ENCODE peak calls at places on chromosomes 16 and 17, in eight cellular contexts. V is CD4-positive, alpha-beta memory T cell; M is heart left ventricle; I is aorta; P is left ventricle myocardium inferior; C is tibial artery; A is astrocyte; Y is psoas muscle. X is an unnamed sample.

GRCh38 chr17:57068222-57068658 is 16.8 kb upstream of the AKAP1 start:
- DNase-seq in V (no peak), M (no peak), I (no peak), P (no peak), C (no peak), A (no peak), Y (no peak), X (no peak)

GRCh38 chr17:6910987-6911603 is 79.6 kb upstream of the TEKT1 start:
- DNase-seq in V (peak), M (no peak), I (no peak), P (no peak), C (no peak), A (peak), Y (no peak), X (no peak)

GRCh38 chr16:31477220-31478216 is 5.4 kb upstream of the SLC5A2 start:
- DNase-seq in V (no peak), M (no peak), I (no peak), P (no peak), C (no peak), A (no peak), Y (no peak), X (peak)

GRCh38 chr16:1356061-1356900 is 4.5 kb downstream of the GNPTG start:
- DNase-seq in V (no peak), M (no peak), I (no peak), P (no peak), C (no peak), A (no peak), Y (no peak), X (no peak)

GRCh38 chr16:56950455-56950854 is 11.3 kb upstream of the CETP start:
- DNase-seq in V (no peak), M (no peak), I (no peak), P (no peak), C (no peak), A (no peak), Y (no peak), X (no peak)

GRCh38 chr17:73773702-73774101 is 129.5 kb upstream of the SDK2 start:
- DNase-seq in V (no peak), M (no peak), I (no peak), P (no peak), C (no peak), A (no peak), Y (no peak), X (no peak)

GRCh38 chr16:58000706-58001676 is at the start of gene USB1:
- DNase-seq in V (peak), M (peak), I (peak), P (peak), C (peak), A (peak), Y (peak), X (peak)

GRCh38 chr16:49698931-49699715 is 156.8 kb downstream of the ZNF423 start:
- DNase-seq in V (no peak), M (peak), I (peak), P (peak), C (peak), A (peak), Y (peak), X (no peak)

GRCh38 chr16:53864819-53865491 is 161.0 kb downstream of the FTO start:
- DNase-seq in V (no peak), M (no peak), I (no peak), P (no peak), C (no peak), A (peak), Y (no peak), X (no peak)

GRCh38 chr17:49968380-49969133 is 433 bp upstream of the DLX4 start:
- DNase-seq in V (peak), M (peak), I (peak), P (peak), C (no peak), A (peak), Y (peak), X (no peak)

GRCh38 chr16:24357511-24357910 is 101.4 kb downstream of the CACNG3 start:
- DNase-seq in V (no peak), M (no peak), I (no peak), P (no peak), C (no peak), A (no peak), Y (no peak), X (no peak)

GRCh38 chr16:24360936-24361335 is 104.8 kb downstream of the CACNG3 start:
- DNase-seq in V (no peak), M (no peak), I (no peak), P (no peak), C (no peak), A (no peak), Y (no peak), X (no peak)

GRCh38 chr16:24364596-24364995 is 108.5 kb downstream of the CACNG3 start:
- DNase-seq in V (no peak), M (no peak), I (no peak), P (no peak), C (no peak), A (no peak), Y (no peak), X (no peak)

GRCh38 chr16:24358117-24358516 is 102.0 kb downstream of the CACNG3 start:
- DNase-seq in V (no peak), M (no peak), I (no peak), P (no peak), C (no peak), A (no peak), Y (no peak), X (no peak)

GRCh38 chr16:24359490-24359889 is 103.4 kb downstream of the CACNG3 start:
- DNase-seq in V (no peak), M (no peak), I (no peak), P (no peak), C (no peak), A (no peak), Y (no peak), X (no peak)
- H3K27ac ChIP-seq in V (no peak), M (no peak), I (no peak), P (no peak), C (no peak), A (no peak), Y (no peak), X (no peak)

DNA sequence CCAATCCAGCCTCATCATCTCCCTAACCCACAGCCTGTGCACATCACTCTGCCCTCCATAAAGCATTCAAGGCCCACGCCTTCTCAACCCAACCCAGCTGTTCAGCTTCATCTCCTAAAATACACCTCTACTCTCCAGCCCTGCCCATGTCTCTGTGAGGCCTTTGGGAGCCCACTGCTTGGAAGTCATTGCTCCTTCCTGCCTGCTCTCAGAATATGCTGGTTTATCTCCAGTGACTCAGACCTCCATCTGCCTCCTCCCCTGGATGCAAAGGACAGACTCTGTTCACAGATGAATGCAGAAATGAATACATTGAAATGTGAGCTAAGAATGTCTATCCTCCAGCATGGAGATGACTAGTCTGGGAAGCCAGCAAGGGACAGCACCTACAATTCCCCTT is 19.0 kb downstream of the KCNG4 start:
- DNase-seq in V (no peak), M (no peak), I (no peak), P (no peak), C (no peak), A (peak), Y (no peak), X (no peak)
- H3K27ac ChIP-seq in V (no peak), M (no peak), I (no peak), P (no peak), C (no peak), A (no peak), Y (no peak), X (no peak)

DNA sequence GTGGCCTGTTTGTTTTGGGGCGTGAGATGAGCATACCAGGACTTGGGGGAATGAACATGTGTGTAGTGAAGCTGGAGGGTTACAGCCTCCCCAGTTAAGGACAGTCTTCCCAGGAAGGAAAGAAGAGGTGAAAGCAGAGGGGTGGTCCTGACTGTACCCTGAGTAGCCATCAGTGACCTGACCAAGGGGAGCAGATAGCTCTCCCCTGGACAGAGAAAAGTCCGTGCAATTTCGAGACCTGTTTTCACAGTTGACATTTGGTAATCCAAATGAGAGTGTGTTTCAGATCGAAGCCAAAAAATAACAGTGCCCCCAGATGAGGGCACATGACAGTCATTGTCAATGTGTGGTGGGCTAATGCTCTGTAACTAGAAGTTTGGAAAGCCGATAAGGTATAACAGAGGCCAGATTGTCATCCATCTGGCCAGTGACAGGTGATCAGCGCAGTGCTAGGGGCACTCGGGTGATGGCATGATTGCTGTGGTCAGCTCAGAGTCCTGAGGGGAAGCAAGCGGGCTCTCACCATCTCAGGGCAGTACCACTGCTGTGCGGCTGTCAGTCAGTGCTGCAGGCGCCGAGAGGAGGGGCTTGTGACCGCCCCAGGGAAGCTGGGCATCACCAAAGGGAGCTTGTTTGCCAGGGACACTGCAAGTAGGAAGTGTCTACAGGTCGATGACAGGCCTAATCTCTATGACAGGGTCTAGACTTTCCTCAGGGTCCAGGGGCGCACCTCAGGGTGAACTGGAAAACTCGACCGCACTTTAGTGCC is 1.1 kb upstream of the NME2 start:
- DNase-seq in V (no peak), M (peak), I (peak), P (no peak), C (no peak), A (no peak), Y (no peak), X (no peak)
- H3K27ac ChIP-seq in V (peak), M (peak), I (peak), P (peak), C (peak), A (peak), Y (peak), X (peak)

DNA sequence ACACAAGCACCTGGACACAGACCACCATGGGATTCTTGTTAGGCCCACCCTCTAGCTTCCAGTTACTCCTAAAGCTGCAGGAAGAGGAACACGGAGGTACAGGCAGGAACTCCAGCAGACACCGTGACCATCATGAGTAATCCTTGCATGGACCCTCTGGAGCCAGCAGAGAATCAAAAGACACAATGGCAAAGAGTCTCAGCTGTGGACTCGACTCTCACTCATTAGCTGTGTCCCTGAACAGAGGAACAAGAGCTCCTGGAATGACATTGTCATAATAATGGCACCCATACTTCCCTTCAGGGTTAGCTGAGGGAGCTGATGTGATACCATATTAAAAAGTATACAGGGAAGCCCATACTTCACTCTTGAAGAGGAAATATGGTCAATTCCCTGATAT is 176.3 kb upstream of the ASIC2 start:
- DNase-seq in V (no peak), M (no peak), I (no peak), P (no peak), C (no peak), A (no peak), Y (no peak), X (no peak)
- H3K27ac ChIP-seq in V (no peak), M (no peak), I (no peak), P (no peak), C (no peak), A (no peak), Y (no peak), X (no peak)

GRCh38 chr17:42617956-42618431 is 8.5 kb downstream of the TUBG1 start:
- DNase-seq in V (no peak), M (no peak), I (no peak), P (no peak), C (no peak), A (no peak), Y (no peak), X (no peak)
- H3K27ac ChIP-seq in V (no peak), M (peak), I (no peak), P (peak), C (no peak), A (no peak), Y (peak), X (no peak)

GRCh38 chr16:4855804-4856203 is 8.5 kb downstream of the UBN1 start:
- DNase-seq in V (no peak), M (no peak), I (no peak), P (no peak), C (no peak), A (no peak), Y (no peak), X (no peak)

GRCh38 chr16:4855371-4855770 is 8.1 kb downstream of the UBN1 start:
- DNase-seq in V (no peak), M (no peak), I (no peak), P (no peak), C (no peak), A (no peak), Y (no peak), X (no peak)

GRCh38 chr16:4847774-4848587 is 700 bp downstream of the UBN1 start:
- DNase-seq in V (peak), M (peak), I (peak), P (peak), C (peak), A (peak), Y (peak), X (no peak)

GRCh38 chr16:4850211-4850610 is 2.9 kb downstream of the UBN1 start:
- DNase-seq in V (no peak), M (no peak), I (no peak), P (no peak), C (no peak), A (no peak), Y (no peak), X (no peak)

GRCh38 chr16:4852221-4852872 is 5.1 kb downstream of the UBN1 start:
- DNase-seq in V (no peak), M (peak), I (no peak), P (no peak), C (no peak), A (no peak), Y (no peak), X (no peak)
- H3K27ac ChIP-seq in V (no peak), M (peak), I (no peak), P (peak), C (no peak), A (peak), Y (peak), X (no peak)

DNA sequence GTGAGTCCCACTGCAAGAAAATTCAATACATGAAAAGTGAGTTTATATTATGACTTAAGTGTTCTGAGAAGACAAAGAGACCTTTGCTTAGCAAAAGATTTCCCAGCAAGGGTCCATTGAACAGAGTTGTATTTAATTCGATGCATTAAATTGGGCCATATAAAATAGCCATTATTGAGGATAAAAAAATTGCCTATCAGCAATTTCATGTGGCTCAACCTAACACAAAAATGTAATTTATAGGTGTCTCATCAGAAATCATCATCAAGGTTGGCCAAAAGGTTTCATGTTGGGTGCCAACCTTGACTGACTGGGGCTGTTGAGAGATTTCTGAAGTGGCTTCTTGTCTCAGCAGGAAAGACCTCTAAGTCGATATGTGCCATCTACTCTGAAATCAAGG is 84.8 kb upstream of the TOX3 start:
- DNase-seq in V (no peak), M (no peak), I (no peak), P (no peak), C (no peak), A (no peak), Y (no peak), X (no peak)
- H3K27ac ChIP-seq in V (no peak), M (no peak), I (no peak), P (no peak), C (no peak), A (no peak), Y (no peak), X (no peak)

GRCh38 chr16:11571549-11571948 is 15.2 kb downstream of the LITAF start:
- DNase-seq in V (no peak), M (no peak), I (no peak), P (no peak), C (no peak), A (no peak), Y (no peak), X (no peak)
- H3K27ac ChIP-seq in V (peak), M (no peak), I (no peak), P (no peak), C (peak), A (no peak), Y (no peak), X (no peak)

GRCh38 chr17:68255731-68256538 is 8.1 kb downstream of the AMZ2 start:
- DNase-seq in V (peak), M (no peak), I (no peak), P (no peak), C (no peak), A (no peak), Y (no peak), X (no peak)

GRCh38 chr17:68260051-68260762 is 12.4 kb downstream of the AMZ2 start:
- DNase-seq in V (no peak), M (no peak), I (no peak), P (no peak), C (no peak), A (peak), Y (no peak), X (no peak)

GRCh38 chr17:68255151-68255550 is 7.3 kb downstream of the AMZ2 start:
- DNase-seq in V (no peak), M (no peak), I (no peak), P (no peak), C (no peak), A (no peak), Y (no peak), X (no peak)

DNA sequence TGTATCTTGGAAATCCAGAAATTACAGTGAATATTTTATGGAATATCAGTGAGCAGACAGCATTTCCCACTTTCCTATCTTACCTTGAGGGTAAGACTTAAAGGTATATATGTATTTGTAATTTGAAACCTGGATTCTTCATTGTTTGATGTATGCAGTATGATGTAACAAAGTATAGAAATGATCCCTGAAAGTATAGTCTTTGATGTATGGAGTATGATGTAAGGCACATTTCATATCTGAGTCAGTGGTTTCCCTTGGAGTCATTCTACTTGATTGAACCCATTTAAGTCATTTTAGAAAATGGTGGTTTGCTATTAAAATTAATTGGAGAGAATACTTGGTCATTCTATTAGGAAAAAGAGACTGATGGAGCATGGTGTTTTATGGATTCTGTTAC is 10.1 kb downstream of the AMZ2 start:
- DNase-seq in V (no peak), M (no peak), I (no peak), P (no peak), C (no peak), A (no peak), Y (no peak), X (no peak)
- H3K27ac ChIP-seq in V (peak), M (no peak), I (no peak), P (no peak), C (no peak), A (no peak), Y (peak), X (no peak)